ENCODE peak calls at places on chromosome 3, in five cellular contexts. J is DMS153; V is memory B cell; U is stimulated activated effector memory CD8-positive, alpha-beta T cell treated with anti-CD3 and anti-CD28 coated beads, Interleukin-12 subunit alpha, Interleukin-12 subunit beta, amount 100 ng/mL, for 72 hours; M is stimulated activated CD8-positive, alpha-beta memory T cell treated with anti-CD3 and anti-CD28 coated beads, Interleukin-7, amount 100 ng/mL, for 1 hour. R is an unnamed sample.

GRCh38 chr3:22858486-22858885 is 344.6 kb upstream of the UBE2E2 start:
- DNase-seq in J (no peak), V (no peak), M (no peak), U (no peak), R (no peak)

GRCh38 chr3:49929333-49930240 is at the start of gene MON1A:
- DNase-seq in M (peak; percentile 66), J (peak; percentile 49), V (peak; percentile 77), U (peak; percentile 90), R (no peak)

GRCh38 chr3:5226783-5227182 is 39.3 kb downstream of the EDEM1 start:
- DNase-seq in U (no peak), J (no peak), V (no peak), M (no peak), R (no peak)

GRCh38 chr3:23885210-23885609 is 31.6 kb downstream of the NKIRAS1 start:
- DNase-seq in V (no peak), U (no peak), M (no peak), J (no peak), R (no peak)

GRCh38 chr3:16839271-16840110 is 45.3 kb upstream of the PLCL2 start:
- DNase-seq in V (no peak), M (no peak), U (no peak), J (no peak), R (no peak)

GRCh38 chr3:149273096-149273751 is 51.6 kb upstream of the CP start:
- DNase-seq in V (peak; percentile 52), U (no peak), J (peak; percentile 78), M (no peak), R (peak; percentile 32)

GRCh38 chr3:11507719-11508118 is 136.0 kb downstream of the VGLL4 start:
- DNase-seq in M (no peak), U (no peak), V (no peak), J (no peak), R (no peak)

GRCh38 chr3:56133423-56133822 is 334.8 kb downstream of the ERC2 start:
- DNase-seq in U (no peak), V (no peak), J (no peak), M (no peak), R (no peak)

GRCh38 chr3:149258298-149258697 is 36.7 kb upstream of the CP start:
- DNase-seq in M (no peak), U (no peak), V (no peak), J (no peak), R (no peak)

GRCh38 chr3:39892068-39892467 is 82.7 kb downstream of the MYRIP start:
- DNase-seq in U (no peak), V (no peak), J (no peak), M (no peak), R (no peak)

GRCh38 chr3:102741105-102741504 is 306.3 kb downstream of the ZPLD1 start:
- DNase-seq in U (no peak), V (no peak), M (no peak), J (no peak), R (no peak)

GRCh38 chr3:191141728-191142127 is 57.3 kb upstream of the OSTN start:
- DNase-seq in J (no peak), M (no peak), V (no peak), U (no peak), R (no peak)